ENCODE peak calls at places on chromosomes 11 and 22, in four cellular contexts. F is left ventricle myocardium inferior, A is IMR-90, M is endodermal cell. L is an unnamed sample. For H3K4me1, the result is how much of the 10 kb centered on the place peaks cover.

GRCh38 chr11:45658292-45658991 is 7.0 kb downstream of the CHST1 start:
- DNase-seq in F (peak), A (peak), M (peak), L (no peak)

GRCh38 chr11:17607572-17608570 is 60.8 kb downstream of the OTOG start:
- DNase-seq in F (no peak), A (no peak), M (no peak), L (no peak)

GRCh38 chr11:113896156-113896879 is 8.3 kb upstream of the HTR3B start:
- DNase-seq in F (no peak), A (peak), M (peak), L (peak)

GRCh38 chr11:110759972-110760381 is 47.7 kb upstream of the ARHGAP20 start:
- DNase-seq in F (no peak), A (peak), M (no peak), L (no peak)

GRCh38 chr11:123549901-123550619 is 104.4 kb downstream of the SCN3B start:
- DNase-seq in F (no peak), A (peak), M (peak), L (no peak)

GRCh38 chr11:121762820-121763219 is 310.1 kb upstream of the SORL1-AS1 start:
- DNase-seq in F (peak), A (peak), M (peak), L (no peak)

GRCh38 chr22:44449683-44450425 is 48.2 kb downstream of the RTL6 start:
- DNase-seq in F (no peak), A (no peak), M (peak), L (no peak)

GRCh38 chr22:29268511-29269229 is 602 bp downstream of the EWSR1 start:
- DNase-seq in F (peak), A (peak), M (peak), L (peak)

GRCh38 chr11:74636633-74637184 is 44.3 kb downstream of the POLD3 start:
- DNase-seq in F (no peak), A (peak), M (no peak), L (no peak)

GRCh38 chr11:46808804-46809431 is 37.2 kb downstream of the CKAP5 start:
- DNase-seq in F (no peak), A (peak), M (no peak), L (peak)

GRCh38 chr11:2700415-2701211 is 819 bp upstream of the KCNQ1OT1 start:
- DNase-seq in F (peak), A (no peak), M (peak), L (no peak)

GRCh38 chr22:50184004-50184461 is 1.7 kb upstream of the TRABD start:
- DNase-seq in F (peak), A (peak), M (peak), L (no peak)

GRCh38 chr11:11731311-11732083 is 109.7 kb upstream of the GALNT18 start:
- DNase-seq in F (no peak), A (peak), M (no peak), L (no peak)

GRCh38 chr11:7577883-7578242 is 64.1 kb downstream of the PPFIBP2 start:
- DNase-seq in F (no peak), A (peak), M (no peak), L (peak)

GRCh38 chr11:7574491-7575129 is 60.8 kb downstream of the PPFIBP2 start:
- DNase-seq in F (no peak), A (no peak), M (peak), L (no peak)

GRCh38 chr11:7576671-7577225 is 62.9 kb downstream of the PPFIBP2 start:
- DNase-seq in F (peak), A (peak), M (no peak), L (no peak)

GRCh38 chr11:7577226-7577882 is 63.6 kb downstream of the PPFIBP2 start:
- DNase-seq in F (peak), A (no peak), M (no peak), L (no peak)

DNA sequence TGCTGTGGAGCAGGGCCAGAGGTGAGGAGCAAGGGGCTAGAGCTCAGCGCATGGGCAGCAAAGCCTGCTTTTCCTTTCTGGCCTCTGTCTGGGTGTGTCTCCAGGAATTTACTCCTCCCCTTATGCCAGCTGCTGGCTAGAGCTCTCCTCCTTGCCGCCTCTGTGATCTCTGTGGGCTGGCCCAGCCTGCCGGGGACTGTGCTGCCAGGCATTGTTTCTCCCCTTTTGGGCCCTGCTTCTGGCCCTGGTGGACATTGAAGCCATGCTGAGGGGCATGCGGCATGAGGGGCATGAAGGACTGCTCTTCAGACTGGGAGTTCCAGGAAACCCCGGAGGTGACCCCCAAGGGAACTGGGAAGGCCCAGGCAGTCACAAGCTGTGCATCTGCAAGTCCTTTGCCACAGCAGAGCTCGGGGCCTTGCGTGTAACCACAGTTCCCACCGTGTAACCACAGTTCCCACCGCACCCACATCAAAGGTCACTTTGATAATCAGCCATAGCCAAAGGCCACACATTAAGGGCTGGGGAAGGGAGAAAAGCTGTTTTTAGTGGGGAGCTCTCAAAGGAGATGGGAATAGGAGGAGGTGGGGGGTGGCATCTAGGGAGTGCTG is 62.1 kb downstream of the PPFIBP2 start:
- DNase-seq in F (no peak), A (no peak), M (peak), L (peak)
- H3K4me1 ChIP-seq in F (half or more), A (half or more), M (half or more), L (under half)

GRCh38 chr22:46094676-46095075 is 55.6 kb upstream of the PPARA start:
- DNase-seq in F (no peak), A (no peak), M (no peak), L (no peak)
- H3K4me1 ChIP-seq in F (half or more), A (under half), M (under half), L (under half)

GRCh38 chr22:37336474-37337028 is 54.2 kb downstream of the CYTH4 start:
- DNase-seq in F (no peak), A (no peak), M (no peak), L (no peak)

GRCh38 chr22:37335819-37336199 is 53.5 kb downstream of the CYTH4 start:
- DNase-seq in F (no peak), A (no peak), M (no peak), L (no peak)

GRCh38 chr22:37334859-37335818 is 52.8 kb downstream of the CYTH4 start:
- DNase-seq in F (no peak), A (no peak), M (peak), L (no peak)

GRCh38 chr22:37338539-37339246 is 56.4 kb downstream of the CYTH4 start:
- DNase-seq in F (no peak), A (no peak), M (no peak), L (no peak)

DNA sequence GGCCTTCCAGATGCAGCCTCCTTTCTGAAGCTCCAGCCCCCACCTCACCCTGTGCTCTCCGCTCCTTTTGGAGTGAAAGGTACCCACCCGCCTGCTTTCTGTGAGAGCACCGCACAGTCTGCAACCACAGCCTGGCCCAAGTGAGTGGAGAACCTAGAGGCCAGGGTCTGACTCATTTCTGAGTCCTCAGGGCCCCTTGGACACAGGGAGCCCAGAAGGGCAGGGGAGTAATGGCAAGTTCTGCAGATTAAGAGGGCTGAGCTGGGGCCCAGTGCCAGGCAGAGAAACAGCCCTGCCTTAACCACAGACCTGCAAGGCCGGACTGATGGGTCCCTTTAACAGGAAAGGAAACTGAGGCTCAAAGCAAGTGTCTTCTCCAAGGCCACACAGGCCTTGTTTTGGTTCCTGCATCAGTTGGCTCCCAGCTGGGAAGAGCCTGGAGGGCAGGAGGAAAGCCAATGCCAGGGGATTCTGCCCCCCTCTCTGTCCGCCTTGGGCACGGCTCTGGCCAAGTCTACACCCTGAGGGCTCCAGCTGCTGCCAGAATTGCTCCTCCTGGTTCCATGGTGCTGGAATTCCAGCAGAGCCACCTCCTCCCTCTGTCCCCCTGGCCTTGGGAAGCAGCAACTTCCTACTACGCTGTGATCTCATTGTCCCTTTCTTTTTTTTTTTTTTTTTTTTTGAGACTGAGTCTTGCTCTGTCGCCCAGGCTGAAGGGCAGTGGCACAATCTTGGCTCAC is 55.1 kb downstream of the CYTH4 start:
- DNase-seq in F (no peak), A (peak), M (no peak), L (no peak)
- H3K4me1 ChIP-seq in F (under half), A (under half), M (under half), L (under half)

GRCh38 chr11:57778318-57779037 is 16.9 kb downstream of the CTNND1 start:
- DNase-seq in F (peak), A (peak), M (peak), L (no peak)

GRCh38 chr11:57779275-57779674 is 17.7 kb downstream of the CTNND1 start:
- DNase-seq in F (no peak), A (peak), M (peak), L (no peak)

GRCh38 chr11:57777969-57778317 is 16.3 kb downstream of the CTNND1 start:
- DNase-seq in F (no peak), A (no peak), M (peak), L (no peak)

GRCh38 chr11:57785072-57785471 is 23.5 kb downstream of the CTNND1 start:
- DNase-seq in F (no peak), A (no peak), M (no peak), L (no peak)

GRCh38 chr11:57781529-57781943 is 19.9 kb downstream of the CTNND1 start:
- DNase-seq in F (no peak), A (peak), M (peak), L (no peak)
- H3K4me1 ChIP-seq in F (half or more), A (under half), M (under half), L (under half)

GRCh38 chr22:32584650-32585049 is 110.0 kb downstream of the FBXO7 start:
- DNase-seq in F (no peak), A (peak), M (no peak), L (no peak)

GRCh38 chr22:32583921-32584335 is 109.3 kb downstream of the FBXO7 start:
- DNase-seq in F (no peak), A (peak), M (no peak), L (no peak)

GRCh38 chr22:32588063-32588462 is 113.5 kb downstream of the FBXO7 start:
- DNase-seq in F (no peak), A (no peak), M (no peak), L (no peak)

GRCh38 chr22:32587449-32587848 is 112.8 kb downstream of the FBXO7 start:
- DNase-seq in F (no peak), A (no peak), M (no peak), L (no peak)

DNA sequence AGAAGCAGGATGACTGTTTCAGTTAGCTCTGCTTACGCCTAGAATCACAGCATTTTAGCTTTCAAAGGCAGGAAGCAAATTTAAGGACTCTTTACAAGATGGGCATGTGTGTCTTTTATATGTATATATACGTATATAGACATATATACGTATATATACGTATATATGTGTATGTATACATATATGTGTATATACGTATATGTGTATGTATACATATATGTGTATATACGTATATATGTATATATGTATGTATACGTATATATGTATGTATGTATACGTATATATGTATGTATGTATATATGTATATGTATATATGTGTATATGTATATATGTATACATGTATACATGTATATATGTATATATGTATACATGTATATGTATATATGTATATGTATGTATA is 111.1 kb downstream of the FBXO7 start:
- DNase-seq in F (no peak), A (no peak), M (no peak), L (no peak)
- H3K4me1 ChIP-seq in F (under half), A (under half), M (under half), L (under half)

DNA sequence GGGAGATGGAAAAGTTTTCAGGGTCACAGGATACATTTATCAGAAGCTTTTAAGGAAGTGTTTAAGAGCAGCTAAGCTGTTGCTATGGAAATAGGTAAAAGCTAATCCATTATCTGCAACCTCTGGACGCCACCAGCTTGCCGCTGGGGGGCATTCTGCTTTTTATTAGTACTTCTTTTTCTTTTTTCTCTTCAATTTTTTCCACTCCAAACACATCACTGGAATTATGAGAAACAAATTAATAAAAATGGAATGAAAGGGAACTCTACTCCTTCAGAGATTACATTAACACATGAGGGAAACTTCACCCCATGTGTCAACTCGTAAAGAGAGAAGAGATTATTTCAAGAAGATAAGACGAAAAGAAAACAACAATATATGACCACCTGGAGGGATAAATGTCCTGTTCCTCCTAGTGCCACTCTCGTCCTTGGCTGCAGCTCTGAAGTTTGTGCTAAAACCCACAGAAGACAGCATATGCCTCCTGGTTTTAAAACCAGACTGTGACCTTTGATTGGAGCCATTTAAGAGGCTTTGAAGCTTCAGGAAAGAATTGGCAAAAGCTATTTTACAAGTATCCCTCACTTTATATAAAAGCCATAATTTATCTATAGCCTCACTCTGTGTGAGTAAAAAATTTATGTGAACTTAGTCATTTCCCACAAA is 972.8 kb downstream of the OPCML start:
- DNase-seq in F (no peak), A (no peak), M (no peak), L (no peak)
- H3K4me1 ChIP-seq in F (under half), A (under half), M (under half), L (under half)

DNA sequence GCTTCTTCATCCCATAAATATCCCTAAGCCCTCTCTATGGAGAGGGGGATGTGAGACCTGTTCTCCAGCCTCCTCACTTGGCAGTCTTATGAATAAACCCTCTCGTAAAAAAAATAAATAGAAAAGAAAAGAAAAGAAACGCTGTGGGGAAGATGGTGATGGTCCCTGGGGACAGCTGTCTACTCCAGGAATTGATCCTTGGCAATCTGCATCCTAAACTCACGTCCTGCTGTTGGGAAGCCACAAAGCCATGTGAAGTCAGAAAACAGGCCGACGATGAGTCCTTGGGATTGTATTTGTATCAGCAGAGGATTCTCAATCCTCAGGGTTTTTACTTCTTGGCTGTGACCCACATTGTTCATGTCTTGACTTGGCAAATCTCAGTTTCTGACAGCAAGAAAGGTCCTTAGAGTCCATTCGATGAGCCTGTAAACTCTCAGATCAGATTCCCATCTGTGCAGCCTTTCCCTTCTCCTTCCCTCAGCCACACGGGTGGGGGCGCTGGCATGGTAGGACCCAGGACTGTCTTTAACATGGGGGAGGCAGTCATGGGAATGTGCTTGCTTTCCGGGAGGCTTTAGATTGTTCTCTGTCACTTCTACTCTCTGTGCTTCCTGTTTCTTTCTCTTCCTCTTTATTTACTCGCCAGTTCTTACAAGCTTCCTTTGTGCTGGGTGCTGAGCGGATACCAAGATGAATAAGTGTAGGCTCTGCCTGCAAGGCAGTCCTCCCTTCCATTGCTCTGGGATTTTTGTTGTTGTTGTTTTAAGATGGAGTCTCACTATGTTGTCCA is 24.9 kb downstream of the TCP11L1 start:
- DNase-seq in F (no peak), A (no peak), M (peak), L (no peak)
- H3K4me1 ChIP-seq in F (under half), A (under half), M (under half), L (under half)

L was measured in naive thymus-derived CD4-positive, alpha-beta T cell.